ENCODE peak calls at places on chromosomes 12 and 14, in seven cellular contexts. I is SK-N-SH, J is sigmoid colon, B is HCT116, Y is Panc1, H is K562, O is breast epithelium. K is an unnamed sample. For H3K27me3, the result is how much of the 10 kb centered on the place peaks cover.

GRCh38 chr12:88775742-88776151 is 195.5 kb upstream of the KITLG start:
- DNase-seq in O (no peak), H (no peak), Y (no peak), B (no peak), J (no peak), I (no peak), K (no peak)

GRCh38 chr14:68807987-68808386 is 15.1 kb upstream of the ZFP36L1 start:
- DNase-seq in J (peak), B (no peak), Y (no peak), H (no peak), O (peak), I (peak), K (no peak)

GRCh38 chr12:25591132-25591531 is 38.0 kb upstream of the LMNTD1 start:
- DNase-seq in J (no peak), Y (no peak), B (no peak), I (no peak), O (no peak), H (no peak), K (no peak)

GRCh38 chr12:121352053-121353018 is at the start of gene ANAPC5:
- DNase-seq in H (peak), I (peak), B (peak), J (peak), Y (peak), O (peak), K (peak)

GRCh38 chr12:102344691-102345090 is 135.7 kb downstream of the IGF1 start:
- DNase-seq in H (no peak), J (no peak), Y (no peak), I (no peak), O (no peak), B (no peak), K (no peak)

GRCh38 chr12:3137268-3137761 is 60.1 kb downstream of the TSPAN9 start:
- DNase-seq in J (no peak), H (no peak), O (peak), Y (no peak), B (no peak), I (peak), K (no peak)

GRCh38 chr14:89391123-89391522 is 25.9 kb downstream of the FOXN3 start:
- DNase-seq in I (no peak), H (no peak), J (peak), B (no peak), O (no peak), Y (no peak), K (no peak)

GRCh38 chr12:124626841-124627502 is 59.6 kb upstream of the NCOR2 start:
- DNase-seq in O (peak), J (peak), H (no peak), B (no peak), I (no peak), Y (no peak), K (no peak)

GRCh38 chr14:75989134-75989533 is 3.6 kb downstream of the IFT43 start:
- DNase-seq in H (no peak), I (no peak), Y (no peak), B (no peak), J (peak), O (no peak), K (no peak)

GRCh38 chr14:54866588-54866987 is 36.0 kb downstream of the GCH1 start:
- DNase-seq in O (no peak), I (no peak), B (no peak), H (no peak), J (no peak), Y (no peak), K (no peak)

GRCh38 chr14:85531594-85532391 is 1.8 kb downstream of the FLRT2 start:
- DNase-seq in B (no peak), J (peak), O (peak), H (no peak), Y (no peak), I (peak), K (peak)

GRCh38 chr12:113698505-113698858 is 226.8 kb upstream of the LHX5 start:
- DNase-seq in Y (no peak), J (no peak), B (no peak), H (no peak), O (no peak), I (no peak), K (no peak)

GRCh38 chr14:75277796-75278421 is 719 bp upstream of the FOS start:
- DNase-seq in J (no peak), O (no peak), B (no peak), H (no peak), Y (no peak), I (no peak), K (no peak)

GRCh38 chr14:61621444-61621843 is 73.9 kb upstream of the HIF1A start:
- DNase-seq in I (no peak), B (no peak), H (no peak), J (no peak), O (no peak), Y (no peak), K (no peak)

GRCh38 chr14:21326972-21327371 is 47.1 kb downstream of the RPGRIP1 start:
- DNase-seq in B (no peak), H (no peak), I (no peak), O (no peak), J (no peak), Y (no peak), K (no peak)

GRCh38 chr12:124655317-124656213 is 88.2 kb upstream of the NCOR2 start:
- DNase-seq in I (peak), J (peak), B (no peak), O (peak), H (no peak), Y (no peak), K (no peak)

GRCh38 chr12:26631846-26632245 is 201.1 kb downstream of the ITPR2 start:
- DNase-seq in O (no peak), H (no peak), B (no peak), J (no peak), Y (no peak), I (no peak), K (no peak)

GRCh38 chr12:2862876-2863275 is 6.0 kb upstream of the TEX52 start:
- DNase-seq in B (no peak), H (no peak), Y (no peak), I (no peak), O (no peak), J (no peak), K (no peak)

GRCh38 chr12:76455582-76456345 is 103.8 kb downstream of the OSBPL8 start:
- DNase-seq in O (no peak), I (peak), B (peak), J (no peak), Y (peak), H (peak), K (peak)

GRCh38 chr12:4214912-4215861 is 58.4 kb upstream of the CCND2 start:
- DNase-seq in I (no peak), O (peak), J (peak), H (peak), B (no peak), Y (no peak), K (no peak)

GRCh38 chr14:90851327-90852036 is 35.3 kb upstream of the TTC7B start:
- DNase-seq in I (no peak), Y (no peak), B (no peak), H (no peak), J (no peak), O (no peak), K (no peak)

GRCh38 chr12:102833687-102834435 is 83.2 kb downstream of the PAH start:
- DNase-seq in J (no peak), H (no peak), I (no peak), O (no peak), B (no peak), Y (no peak), K (no peak)

GRCh38 chr12:105705765-105706164 is 375.3 kb downstream of the C12orf75 start:
- DNase-seq in I (peak), Y (peak), B (peak), H (peak), J (peak), O (no peak), K (peak)

GRCh38 chr14:103625361-103626095 is 3.5 kb upstream of the KLC1 start:
- DNase-seq in I (no peak), H (no peak), O (no peak), J (no peak), B (no peak), Y (no peak), K (no peak)

GRCh38 chr12:27972721-27973120 is at the start of gene PTHLH:
- DNase-seq in J (no peak), H (no peak), O (no peak), B (no peak), I (no peak), Y (no peak), K (no peak)
- H3K27me3 ChIP-seq in J (half or more), H (under half), O (under half), B (under half), I (under half), Y (under half), K (under half)

GRCh38 chr12:99282670-99283069 is 364.9 kb upstream of the GARIN6 start:
- DNase-seq in J (no peak), B (no peak), Y (no peak), H (no peak), O (no peak), I (no peak), K (no peak)
- TF ChIP-seq POLR2AphosphoS5 in J (no peak), B (no peak), Y (no peak), H (no peak), O (no peak), I (no peak), K (no peak)

DNA sequence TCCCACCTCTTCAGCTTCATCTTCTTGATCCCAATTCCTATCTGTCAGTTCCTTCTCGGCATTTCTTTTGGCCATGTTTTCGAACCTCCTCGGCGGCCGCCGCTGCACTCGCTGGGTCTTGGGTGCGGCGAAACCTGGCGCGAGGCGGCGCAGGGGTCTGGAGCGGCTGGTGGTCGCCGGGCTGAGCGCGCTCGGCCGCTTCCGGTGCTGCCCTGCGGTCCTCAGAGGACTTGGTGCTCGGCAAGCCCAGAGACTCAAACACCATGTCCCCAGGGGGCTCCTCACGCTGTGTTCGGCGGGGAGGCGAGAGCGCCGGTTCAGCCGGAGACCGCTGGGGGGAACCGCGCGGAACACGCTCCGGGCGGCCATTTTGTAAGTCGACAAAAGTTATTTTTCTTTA is 51.8 kb downstream of the PPP1R36 start:
- DNase-seq in J (no peak), I (no peak), H (no peak), Y (no peak), B (no peak), O (no peak), K (no peak)
- H3K4me3 ChIP-seq in J (peak), I (no peak), H (no peak), Y (no peak), B (no peak), O (no peak), K (no peak)

GRCh38 chr14:104765517-104765916 is 12.6 kb downstream of the SIVA1 start:
- DNase-seq in H (no peak), I (no peak), J (no peak), O (no peak), Y (no peak), B (no peak), K (no peak)

GRCh38 chr14:104766863-104767633 is 14.1 kb downstream of the SIVA1 start:
- DNase-seq in I (no peak), B (no peak), H (no peak), O (no peak), J (no peak), Y (no peak), K (no peak)

GRCh38 chr14:104768437-104769323 is 15.7 kb downstream of the SIVA1 start:
- DNase-seq in H (peak), Y (peak), O (peak), I (peak), B (peak), J (peak), K (peak)

GRCh38 chr14:104767634-104767918 is 14.6 kb downstream of the SIVA1 start:
- DNase-seq in B (no peak), Y (no peak), O (no peak), H (no peak), I (no peak), J (no peak), K (no peak)

GRCh38 chr14:104766256-104766862 is 13.4 kb downstream of the SIVA1 start:
- DNase-seq in O (no peak), B (no peak), H (no peak), I (no peak), Y (no peak), J (no peak), K (no peak)
- H3K27me3 ChIP-seq in O (under half), B (under half), H (under half), I (under half), Y (under half), J (under half), K (under half)

GRCh38 chr14:92666251-92666650 is 82.2 kb downstream of the LGMN start:
- DNase-seq in B (no peak), Y (no peak), H (no peak), O (no peak), I (no peak), J (no peak), K (no peak)

GRCh38 chr14:92670967-92671366 is 77.5 kb downstream of the LGMN start:
- DNase-seq in B (no peak), Y (no peak), I (no peak), J (no peak), O (no peak), H (no peak), K (no peak)

GRCh38 chr14:92668266-92668973 is 80.0 kb downstream of the LGMN start:
- DNase-seq in B (no peak), I (no peak), Y (no peak), J (no peak), O (no peak), H (no peak), K (no peak)

GRCh38 chr14:92673601-92674000 is 74.8 kb downstream of the LGMN start:
- DNase-seq in O (no peak), J (peak), Y (no peak), I (no peak), H (no peak), B (no peak), K (no peak)

GRCh38 chr14:92670177-92670576 is 78.2 kb downstream of the LGMN start:
- DNase-seq in Y (no peak), B (no peak), J (no peak), I (peak), H (no peak), O (no peak), K (no peak)
- TF ChIP-seq POLR2AphosphoS5 in Y (no peak), B (no peak), J (no peak), I (peak), H (no peak), O (no peak), K (no peak)

GRCh38 chr14:73424453-73424852 is 33.9 kb downstream of the NUMB start:
- DNase-seq in H (no peak), J (no peak), O (no peak), I (no peak), Y (peak), B (no peak), K (no peak)
- H3K4me3 ChIP-seq in H (no peak), J (no peak), O (no peak), I (no peak), Y (no peak), B (no peak), K (no peak)

GRCh38 chr14:99786423-99787051 is 6.7 kb upstream of the EML1 start:
- DNase-seq in H (no peak), J (no peak), B (no peak), O (no peak), I (no peak), Y (no peak), K (no peak)
- H3K27me3 ChIP-seq in H (under half), J (under half), B (under half), O (under half), I (under half), Y (under half), K (under half)

DNA sequence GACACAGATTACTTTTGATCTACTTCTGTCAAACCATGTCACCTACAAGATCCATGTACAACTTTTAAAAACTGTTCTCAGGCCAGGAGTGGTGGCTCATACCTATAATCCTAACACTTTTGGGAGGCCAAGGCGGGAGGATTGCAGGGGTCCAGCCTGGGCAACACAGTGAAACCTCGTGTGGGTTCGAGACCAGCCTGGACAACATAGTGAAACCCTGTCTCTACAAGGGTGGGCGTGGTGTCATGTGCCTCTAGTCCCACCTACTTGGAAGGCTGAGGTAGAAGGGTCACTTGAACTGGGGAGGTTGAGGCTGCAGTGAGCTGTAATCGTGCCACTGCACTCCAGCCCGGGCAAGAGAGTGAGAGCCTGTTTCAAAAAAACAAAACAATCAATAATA is 5.7 kb downstream of the WDR20 start:
- DNase-seq in O (no peak), H (no peak), J (no peak), Y (no peak), B (no peak), I (no peak), K (no peak)
- TF ChIP-seq POLR2AphosphoS5 in O (no peak), H (no peak), J (no peak), Y (no peak), B (no peak), I (no peak), K (no peak)

GRCh38 chr12:14257734-14258467 is 107.6 kb upstream of the ATF7IP start:
- DNase-seq in O (peak), I (peak), J (peak), B (peak), H (peak), Y (peak), K (peak)
- H3K4me3 ChIP-seq in O (peak), I (no peak), J (peak), B (peak), H (no peak), Y (no peak), K (no peak)

DNA sequence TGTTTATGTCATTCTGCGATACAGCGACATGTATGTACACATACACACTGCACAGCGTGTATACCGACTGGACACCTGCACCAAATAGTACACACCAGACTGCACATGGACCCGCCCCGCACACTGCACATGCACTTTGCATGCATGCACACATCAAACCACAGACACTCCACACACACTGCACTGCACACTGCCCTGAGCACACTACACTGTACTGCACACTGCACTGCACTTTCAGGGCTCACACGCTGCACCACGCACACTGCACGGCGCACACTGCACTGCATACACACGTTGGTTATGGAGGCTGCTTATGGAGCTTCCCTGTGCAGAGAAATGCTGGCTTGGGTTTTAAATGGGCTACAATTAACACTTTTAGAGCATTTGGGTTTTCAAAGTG is 1.6 kb downstream of the PAPLN start:
- DNase-seq in B (no peak), H (no peak), I (peak), J (peak), O (no peak), Y (no peak), K (no peak)
- H3K27me3 ChIP-seq in B (under half), H (half or more), I (under half), J (under half), O (under half), Y (under half), K (under half)

K was measured in prostate gland.